ENCODE peak calls at places on chromosomes 3 and 15, in seven cellular contexts. One of them, this sample, is unnamed.

GRCh38 chr15:48190932-48191573 is 412 bp upstream of the CTXN2 start:
- DNase-seq in GM06990: no peak
- DNase-seq in pancreas: peak
- DNase-seq in HFF-Myc: peak
- DNase-seq in AG04450: peak
- DNase-seq in fibroblast of pulmonary artery: peak
- DNase-seq in stomach: peak
- DNase-seq in this sample: peak

GRCh38 chr3:75341324-75342067 is 322.6 kb upstream of the FRG2C start:
- DNase-seq in GM06990: no peak
- DNase-seq in pancreas: no peak
- DNase-seq in HFF-Myc: no peak
- DNase-seq in AG04450: no peak
- DNase-seq in fibroblast of pulmonary artery: no peak
- DNase-seq in stomach: no peak
- DNase-seq in this sample: no peak

GRCh38 chr15:35174948-35175347 is 89.9 kb upstream of the NANOGP8 start:
- DNase-seq in GM06990: no peak
- DNase-seq in pancreas: no peak
- DNase-seq in HFF-Myc: no peak
- DNase-seq in AG04450: no peak
- DNase-seq in fibroblast of pulmonary artery: no peak
- DNase-seq in stomach: no peak
- DNase-seq in this sample: no peak

GRCh38 chr3:46076606-46077005 is 49.3 kb upstream of the XCR1 start:
- DNase-seq in GM06990: no peak
- DNase-seq in pancreas: no peak
- DNase-seq in HFF-Myc: no peak
- DNase-seq in AG04450: no peak
- DNase-seq in fibroblast of pulmonary artery: peak
- DNase-seq in stomach: no peak
- DNase-seq in this sample: no peak

GRCh38 chr3:100561459-100562158 is 47.8 kb upstream of the ADGRG7 start:
- DNase-seq in GM06990: no peak
- DNase-seq in pancreas: no peak
- DNase-seq in HFF-Myc: no peak
- DNase-seq in AG04450: peak
- DNase-seq in fibroblast of pulmonary artery: peak
- DNase-seq in stomach: no peak
- DNase-seq in this sample: no peak

GRCh38 chr15:100350434-100351226 is 8.9 kb upstream of the ADAMTS17 start:
- DNase-seq in GM06990: no peak
- DNase-seq in pancreas: no peak
- DNase-seq in HFF-Myc: no peak
- DNase-seq in AG04450: no peak
- DNase-seq in fibroblast of pulmonary artery: peak
- DNase-seq in stomach: peak
- DNase-seq in this sample: no peak

GRCh38 chr3:71972031-71972430 is 187.1 kb upstream of the PROK2 start:
- DNase-seq in GM06990: no peak
- DNase-seq in pancreas: no peak
- DNase-seq in HFF-Myc: no peak
- DNase-seq in AG04450: no peak
- DNase-seq in fibroblast of pulmonary artery: no peak
- DNase-seq in stomach: no peak
- DNase-seq in this sample: no peak

GRCh38 chr3:78941587-78941986 is 826.2 kb downstream of the ROBO1 start:
- DNase-seq in GM06990: no peak
- DNase-seq in pancreas: no peak
- DNase-seq in HFF-Myc: peak
- DNase-seq in AG04450: peak
- DNase-seq in fibroblast of pulmonary artery: peak
- DNase-seq in stomach: no peak
- DNase-seq in this sample: no peak

GRCh38 chr15:85691350-85692240 is 103.1 kb downstream of the KLHL25 start:
- DNase-seq in GM06990: peak
- DNase-seq in pancreas: no peak
- DNase-seq in HFF-Myc: no peak
- DNase-seq in AG04450: no peak
- DNase-seq in fibroblast of pulmonary artery: no peak
- DNase-seq in stomach: peak
- DNase-seq in this sample: no peak

GRCh38 chr15:46556559-46556958 is 921.7 kb downstream of the SQOR start:
- DNase-seq in GM06990: no peak
- DNase-seq in pancreas: no peak
- DNase-seq in HFF-Myc: no peak
- DNase-seq in AG04450: no peak
- DNase-seq in fibroblast of pulmonary artery: no peak
- DNase-seq in stomach: no peak
- DNase-seq in this sample: no peak

GRCh38 chr3:42412526-42413155 is 2.2 kb upstream of the LYZL4 start:
- DNase-seq in GM06990: no peak
- DNase-seq in pancreas: no peak
- DNase-seq in HFF-Myc: no peak
- DNase-seq in AG04450: no peak
- DNase-seq in fibroblast of pulmonary artery: no peak
- DNase-seq in stomach: no peak
- DNase-seq in this sample: no peak

GRCh38 chr3:185309309-185309708 is 53.6 kb upstream of the MAP3K13 start:
- DNase-seq in GM06990: no peak
- DNase-seq in pancreas: no peak
- DNase-seq in HFF-Myc: no peak
- DNase-seq in AG04450: no peak
- DNase-seq in fibroblast of pulmonary artery: no peak
- DNase-seq in stomach: no peak
- DNase-seq in this sample: no peak

GRCh38 chr3:197878427-197878826 is 71.6 kb upstream of the RPL35A start:
- DNase-seq in GM06990: no peak
- DNase-seq in pancreas: no peak
- DNase-seq in HFF-Myc: no peak
- DNase-seq in AG04450: no peak
- DNase-seq in fibroblast of pulmonary artery: no peak
- DNase-seq in stomach: no peak
- DNase-seq in this sample: no peak

DNA sequence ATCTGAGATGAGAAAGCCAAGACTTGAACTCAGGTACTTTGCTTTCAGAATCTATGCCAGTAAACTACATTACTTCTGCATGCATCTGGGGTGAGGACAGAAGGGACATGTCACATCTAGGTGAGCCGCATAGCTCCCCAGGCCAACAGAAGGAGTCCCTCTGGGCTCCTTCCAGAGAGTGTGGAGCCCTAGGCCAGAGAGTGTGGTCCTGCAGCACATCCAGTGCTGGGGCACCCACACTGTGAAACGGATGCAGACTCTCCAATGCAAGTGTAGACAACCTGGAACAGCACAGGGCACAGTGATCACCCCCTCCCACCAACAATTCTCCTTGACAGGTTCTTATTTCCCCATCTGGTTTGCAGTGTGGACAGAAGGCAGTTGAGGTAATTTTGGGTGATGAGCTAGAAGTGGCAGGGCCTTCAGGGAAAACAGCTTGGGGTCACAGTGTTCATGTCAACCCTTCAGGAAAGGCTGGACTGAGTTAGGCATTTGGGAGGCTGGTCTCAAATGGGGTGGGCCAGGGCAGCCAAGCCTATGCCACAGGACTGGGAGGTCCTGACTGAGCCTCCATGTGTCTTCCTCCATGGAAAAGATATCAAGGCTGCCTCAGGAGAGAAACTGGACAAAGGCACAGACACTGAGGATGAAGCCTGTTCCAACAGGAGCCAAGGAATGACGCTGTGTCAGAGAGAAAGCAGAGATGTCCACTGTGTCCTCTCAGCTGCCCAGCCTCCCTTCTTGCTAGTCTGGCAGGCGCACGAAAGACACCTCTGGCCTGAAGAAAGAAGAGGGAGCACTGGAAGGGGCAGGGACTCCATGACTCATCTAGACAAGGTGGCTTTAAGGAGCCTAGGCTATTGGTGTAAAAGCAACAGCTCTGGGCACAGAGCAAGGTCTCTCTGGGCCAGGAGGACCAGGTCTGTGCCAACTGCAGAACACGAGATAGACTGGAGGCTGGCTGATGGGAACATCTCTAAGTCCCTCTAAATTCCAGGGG is 1.7 kb downstream of the PLCD1 start:
- DNase-seq in GM06990: no peak
- DNase-seq in pancreas: no peak
- DNase-seq in HFF-Myc: no peak
- DNase-seq in AG04450: no peak
- DNase-seq in fibroblast of pulmonary artery: no peak
- DNase-seq in stomach: no peak
- DNase-seq in this sample: no peak
- H3K4me3 ChIP-seq in GM06990: no peak
- H3K4me3 ChIP-seq in pancreas: no peak
- H3K4me3 ChIP-seq in HFF-Myc: no peak
- H3K4me3 ChIP-seq in AG04450: no peak
- H3K4me3 ChIP-seq in fibroblast of pulmonary artery: no peak
- H3K4me3 ChIP-seq in stomach: no peak
- H3K4me3 ChIP-seq in this sample: no peak

DNA sequence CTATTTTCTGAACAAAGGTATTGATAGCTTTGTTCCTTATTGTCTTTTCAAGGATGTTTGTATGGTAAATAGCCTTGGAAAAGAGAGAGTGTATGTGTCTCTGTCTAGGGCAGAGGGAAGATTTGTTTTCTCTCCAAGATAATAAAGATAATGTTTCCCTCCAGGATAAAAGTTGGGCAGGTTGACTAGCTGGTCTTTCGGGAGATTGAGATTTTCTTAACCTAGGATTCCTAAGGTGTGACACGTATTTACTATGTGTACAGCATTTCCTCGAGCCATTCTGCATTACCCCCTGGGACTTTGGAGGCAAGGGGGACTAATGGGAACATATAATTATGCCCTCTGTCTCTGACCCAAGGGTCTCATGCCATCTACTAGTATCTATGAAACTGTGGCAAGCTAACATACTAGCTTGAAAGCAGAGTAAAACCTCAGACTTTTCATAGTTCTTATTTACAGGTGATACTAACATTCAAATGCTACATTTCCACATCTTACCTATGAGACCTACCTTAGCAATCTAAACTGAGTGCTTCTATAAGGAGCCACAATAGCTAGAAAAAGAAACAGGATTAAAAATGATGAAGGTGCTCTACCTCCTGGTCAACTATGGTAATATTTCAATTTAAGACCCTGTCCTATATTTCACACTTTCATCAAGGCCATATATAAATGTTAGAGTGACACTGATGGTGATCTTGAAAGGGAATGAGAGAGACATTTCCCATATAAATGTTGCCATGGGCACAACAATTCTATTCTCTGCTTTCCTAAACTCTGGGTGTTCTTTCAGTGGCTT is 252.9 kb upstream of the CBLB start:
- DNase-seq in GM06990: no peak
- DNase-seq in pancreas: no peak
- DNase-seq in HFF-Myc: no peak
- DNase-seq in AG04450: no peak
- DNase-seq in fibroblast of pulmonary artery: no peak
- DNase-seq in stomach: no peak
- DNase-seq in this sample: no peak
- TF ChIP-seq CTCF in GM06990: no peak
- TF ChIP-seq CTCF in pancreas: no peak
- TF ChIP-seq CTCF in HFF-Myc: no peak
- TF ChIP-seq CTCF in AG04450: no peak
- TF ChIP-seq CTCF in fibroblast of pulmonary artery: no peak
- TF ChIP-seq CTCF in stomach: no peak
- TF ChIP-seq CTCF in this sample: no peak

DNA sequence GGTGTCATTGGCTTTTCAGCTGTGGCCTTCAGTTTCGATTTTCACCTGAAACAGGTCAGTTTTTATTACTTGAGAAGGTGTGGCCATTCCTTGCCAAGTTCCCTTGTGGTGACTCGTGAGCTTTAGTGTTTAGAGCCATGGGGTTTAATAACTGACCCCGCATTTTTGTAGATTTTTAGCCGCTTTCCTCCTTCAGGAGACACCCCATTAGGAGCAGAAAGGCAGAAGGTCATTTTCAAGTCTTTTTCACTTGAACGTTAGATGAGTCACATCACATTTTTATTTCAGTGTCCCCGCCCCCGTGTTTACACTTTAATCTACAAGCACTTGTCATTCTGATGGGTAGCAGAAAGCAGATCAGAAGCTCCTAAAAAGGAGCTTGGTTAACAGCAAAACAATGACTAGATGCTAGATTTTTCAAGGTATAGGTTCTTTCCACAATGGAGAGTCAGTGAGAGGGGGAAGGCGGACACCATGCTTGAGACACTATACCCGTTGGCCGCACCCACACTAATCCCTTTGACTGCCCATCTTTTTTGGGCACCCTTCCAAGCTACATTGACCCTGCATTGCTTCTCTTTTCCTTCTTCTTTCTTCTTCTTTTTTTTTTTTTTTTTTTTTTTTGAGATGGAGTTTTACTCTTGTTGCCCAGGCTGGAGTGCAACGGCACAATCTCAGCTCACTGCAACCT is 132.7 kb downstream of the GHSR start:
- DNase-seq in GM06990: no peak
- DNase-seq in pancreas: no peak
- DNase-seq in HFF-Myc: peak
- DNase-seq in AG04450: peak
- DNase-seq in fibroblast of pulmonary artery: peak
- DNase-seq in stomach: no peak
- DNase-seq in this sample: no peak
- H3K4me3 ChIP-seq in GM06990: no peak
- H3K4me3 ChIP-seq in pancreas: no peak
- H3K4me3 ChIP-seq in HFF-Myc: no peak
- H3K4me3 ChIP-seq in AG04450: no peak
- H3K4me3 ChIP-seq in fibroblast of pulmonary artery: no peak
- H3K4me3 ChIP-seq in stomach: no peak
- H3K4me3 ChIP-seq in this sample: no peak

GRCh38 chr3:193637831-193638230 is 44.8 kb downstream of the OPA1 start:
- DNase-seq in GM06990: no peak
- DNase-seq in pancreas: no peak
- DNase-seq in HFF-Myc: no peak
- DNase-seq in AG04450: no peak
- DNase-seq in fibroblast of pulmonary artery: peak
- DNase-seq in stomach: no peak
- DNase-seq in this sample: no peak

GRCh38 chr3:193638833-193639232 is 45.8 kb downstream of the OPA1 start:
- DNase-seq in GM06990: no peak
- DNase-seq in pancreas: no peak
- DNase-seq in HFF-Myc: no peak
- DNase-seq in AG04450: no peak
- DNase-seq in fibroblast of pulmonary artery: no peak
- DNase-seq in stomach: no peak
- DNase-seq in this sample: no peak

GRCh38 chr3:193640165-193640706 is 47.2 kb downstream of the OPA1 start:
- DNase-seq in GM06990: no peak
- DNase-seq in pancreas: no peak
- DNase-seq in HFF-Myc: no peak
- DNase-seq in AG04450: no peak
- DNase-seq in fibroblast of pulmonary artery: no peak
- DNase-seq in stomach: no peak
- DNase-seq in this sample: no peak

GRCh38 chr3:193640728-193641127 is 47.7 kb downstream of the OPA1 start:
- DNase-seq in GM06990: no peak
- DNase-seq in pancreas: no peak
- DNase-seq in HFF-Myc: no peak
- DNase-seq in AG04450: no peak
- DNase-seq in fibroblast of pulmonary artery: no peak
- DNase-seq in stomach: no peak
- DNase-seq in this sample: no peak

DNA sequence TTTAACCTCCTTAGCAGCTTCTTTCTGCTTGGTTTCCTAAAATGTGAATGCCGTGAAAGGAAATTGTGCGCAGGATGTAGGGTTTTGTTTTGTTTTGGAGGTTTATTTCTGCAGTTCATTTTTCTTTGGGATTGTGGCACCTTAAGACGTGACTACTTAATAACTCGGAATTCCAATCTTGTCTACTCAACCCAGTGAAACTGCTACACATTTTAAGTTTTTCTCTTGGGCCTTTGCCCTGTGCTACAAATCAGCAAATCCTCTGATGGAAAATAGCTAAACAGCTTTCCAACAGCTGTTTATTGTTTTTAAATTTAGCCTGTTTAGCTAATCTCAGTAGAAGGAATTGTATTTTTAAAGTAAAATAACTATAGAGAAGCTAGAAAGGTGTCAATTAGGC is 48.4 kb downstream of the OPA1 start:
- DNase-seq in GM06990: no peak
- DNase-seq in pancreas: no peak
- DNase-seq in HFF-Myc: no peak
- DNase-seq in AG04450: no peak
- DNase-seq in fibroblast of pulmonary artery: no peak
- DNase-seq in stomach: no peak
- DNase-seq in this sample: peak
- TF ChIP-seq CTCF in GM06990: no peak
- TF ChIP-seq CTCF in pancreas: no peak
- TF ChIP-seq CTCF in HFF-Myc: no peak
- TF ChIP-seq CTCF in AG04450: no peak
- TF ChIP-seq CTCF in fibroblast of pulmonary artery: no peak
- TF ChIP-seq CTCF in stomach: no peak
- TF ChIP-seq CTCF in this sample: no peak